ENCODE peak calls at places on chromosomes 3 and 15, in ten cellular contexts. P is cardiac muscle cell; E is Panc1; Z is A549; U is effector memory CD4-positive, alpha-beta T cell; Y is heart right ventricle; W is stomach; X is lung; O is heart left ventricle; Q is uterus. T is an unnamed sample. For H3K9me3, the result is how much of the 10 kb centered on the place peaks cover.

GRCh38 chr3:17605032-17605431 is 137.4 kb downstream of the TBC1D5 start:
- DNase-seq in O (no peak), Z (peak), X (no peak), Y (no peak), U (no peak), E (no peak), Q (no peak), W (no peak), P (peak), T (no peak)

GRCh38 chr3:147313513-147313912 is 92.8 kb downstream of the ZIC4 start:
- DNase-seq in O (no peak), Q (no peak), E (no peak), P (no peak), X (no peak), Y (no peak), Z (no peak), U (no peak), W (no peak), T (no peak)

GRCh38 chr3:153958635-153959320 is 162.4 kb upstream of the ARHGEF26 start:
- DNase-seq in Y (no peak), Q (no peak), O (no peak), E (no peak), W (no peak), U (no peak), Z (no peak), P (peak), X (no peak), T (no peak)

GRCh38 chr15:32687556-32687955 is 30.2 kb upstream of the GREM1 start:
- DNase-seq in E (no peak), Q (no peak), Z (peak), P (no peak), U (no peak), X (no peak), W (no peak), O (no peak), Y (no peak), T (no peak)

GRCh38 chr15:29270169-29270955 is 740 bp upstream of the NSMCE3 start:
- DNase-seq in E (no peak), Z (no peak), Q (no peak), Y (no peak), W (no peak), O (no peak), U (no peak), X (no peak), P (peak), T (no peak)

GRCh38 chr15:46854559-46854958 is 862.7 kb upstream of the SEMA6D start:
- DNase-seq in X (no peak), E (no peak), O (no peak), Q (no peak), U (no peak), W (no peak), Z (no peak), P (no peak), Y (no peak), T (no peak)

GRCh38 chr15:77181305-77182074 is 110.6 kb upstream of the TSPAN3 start:
- DNase-seq in Z (no peak), E (no peak), O (no peak), P (no peak), U (no peak), Q (no peak), W (no peak), Y (no peak), X (no peak), T (no peak)

GRCh38 chr3:126798521-126798920 is 94.5 kb downstream of the CHCHD6 start:
- DNase-seq in Q (no peak), U (no peak), Z (no peak), Y (no peak), O (no peak), E (no peak), P (no peak), W (no peak), X (no peak), T (no peak)

GRCh38 chr3:182682263-182683229 is 110.8 kb upstream of the ATP11B start:
- DNase-seq in W (peak), O (peak), E (no peak), Z (peak), Q (no peak), X (no peak), U (peak), Y (peak), P (peak), T (peak)

GRCh38 chr3:185353225-185353624 is 9.7 kb upstream of the MAP3K13 start:
- DNase-seq in W (no peak), U (no peak), Y (no peak), O (no peak), X (no peak), E (no peak), P (no peak), Z (no peak), Q (no peak), T (no peak)

GRCh38 chr3:99640214-99640851 is 1.9 kb downstream of the COL8A1 start:
- DNase-seq in P (no peak), W (no peak), Z (no peak), Y (no peak), Q (no peak), E (no peak), X (no peak), O (no peak), U (no peak), T (no peak)

GRCh38 chr3:151835751-151836550 is 22.0 kb downstream of the AADAC start:
- DNase-seq in P (peak), O (no peak), Y (no peak), Z (peak), E (no peak), U (no peak), W (no peak), X (no peak), Q (no peak), T (no peak)

GRCh38 chr3:41194701-41195100 is 4.6 kb upstream of the CTNNB1 start:
- DNase-seq in Q (no peak), Y (no peak), X (no peak), P (no peak), Z (no peak), E (no peak), U (no peak), O (no peak), W (no peak), T (no peak)

GRCh38 chr3:38353151-38353550 is 6.6 kb downstream of the XYLB start:
- DNase-seq in O (no peak), Z (no peak), U (no peak), W (no peak), Y (no peak), P (peak), X (no peak), Q (no peak), E (no peak), T (no peak)

GRCh38 chr3:172153335-172153861 is 114.0 kb downstream of the FNDC3B start:
- DNase-seq in Z (peak), E (peak), Y (peak), U (no peak), P (peak), Q (peak), W (peak), O (peak), X (peak), T (no peak)

GRCh38 chr3:33202581-33203457 is 15.8 kb downstream of the SUSD5 start:
- DNase-seq in O (no peak), Q (no peak), W (peak), X (no peak), Y (no peak), P (no peak), E (no peak), U (no peak), Z (no peak), T (no peak)

GRCh38 chr3:31550452-31551251 is 17.9 kb downstream of the STT3B start:
- DNase-seq in X (no peak), O (no peak), Q (no peak), Z (peak), Y (no peak), U (no peak), W (no peak), E (no peak), P (peak), T (no peak)

GRCh38 chr3:40593351-40593750 is 68.6 kb downstream of the ZNF621 start:
- DNase-seq in P (peak), U (no peak), X (no peak), Y (no peak), O (no peak), Z (no peak), Q (no peak), E (no peak), W (no peak), T (no peak)

GRCh38 chr3:25007974-25008658 is 419.9 kb upstream of the RARB start:
- DNase-seq in Y (no peak), O (no peak), X (no peak), E (no peak), U (no peak), Q (peak), P (peak), W (no peak), Z (no peak), T (no peak)

GRCh38 chr3:188594137-188594536 is 440.2 kb downstream of the LPP start:
- DNase-seq in Q (no peak), X (no peak), P (peak), W (no peak), E (no peak), O (no peak), Z (no peak), Y (no peak), U (no peak), T (no peak)

GRCh38 chr3:54827056-54827687 is 100.7 kb downstream of the LRTM1 start:
- DNase-seq in Z (no peak), Y (no peak), O (no peak), P (no peak), W (no peak), E (no peak), U (no peak), Q (no peak), X (no peak), T (no peak)

GRCh38 chr3:31693346-31693745 is 160.6 kb downstream of the STT3B start:
- DNase-seq in E (no peak), O (no peak), P (no peak), Q (no peak), U (no peak), Y (no peak), Z (no peak), X (no peak), W (no peak), T (no peak)

GRCh38 chr15:76905855-76906254 is 715 bp upstream of the SCAPER start:
- DNase-seq in O (peak), P (peak), Y (peak), X (no peak), Q (no peak), W (no peak), Z (no peak), U (no peak), E (no peak), T (no peak)

GRCh38 chr3:4350789-4351163 is 47.6 kb downstream of the SETMAR start:
- DNase-seq in Z (peak), U (peak), O (peak), Y (peak), E (peak), W (no peak), P (peak), X (no peak), Q (peak), T (peak)

GRCh38 chr15:68431792-68432401 is at the start of gene ITGA11:
- DNase-seq in E (no peak), P (peak), Z (peak), Y (peak), X (no peak), U (no peak), Q (peak), W (peak), O (peak), T (no peak)

GRCh38 chr15:39746176-39746575 is 36.5 kb downstream of the FSIP1 start:
- DNase-seq in Y (no peak), P (peak), X (no peak), Z (no peak), Q (no peak), W (no peak), O (no peak), E (no peak), U (no peak), T (no peak)

GRCh38 chr3:134651347-134652041 is 672 bp upstream of the KY start:
- DNase-seq in Z (no peak), E (no peak), W (peak), Y (peak), P (peak), Q (peak), X (no peak), O (peak), U (no peak), T (no peak)

GRCh38 chr3:13587442-13587841 is 38.5 kb downstream of the FBLN2 start:
- DNase-seq in P (no peak), Q (no peak), E (no peak), U (no peak), W (no peak), Z (no peak), O (no peak), X (no peak), Y (no peak), T (no peak)

GRCh38 chr15:96345560-96346389 is 15.3 kb downstream of the NR2F2 start:
- DNase-seq in E (no peak), Q (peak), O (peak), Z (peak), Y (peak), W (peak), X (peak), U (no peak), P (peak), T (no peak)

GRCh38 chr3:126983653-126984390 is 907 bp downstream of the PLXNA1 start:
- DNase-seq in P (peak), Z (no peak), E (no peak), O (no peak), Q (no peak), Y (no peak), W (no peak), X (no peak), U (peak), T (peak)

GRCh38 chr3:180680097-180680430 is 775 bp upstream of the CCDC39 start:
- DNase-seq in U (no peak), Q (no peak), P (peak), Z (peak), W (no peak), X (peak), Y (no peak), E (peak), O (no peak), T (no peak)

GRCh38 chr3:176510097-176510496 is 687.2 kb downstream of the TBL1XR1 start:
- DNase-seq in Y (no peak), P (no peak), W (no peak), E (no peak), O (no peak), Z (no peak), X (no peak), U (no peak), Q (no peak), T (no peak)

GRCh38 chr3:176513604-176514003 is 683.7 kb downstream of the TBL1XR1 start:
- DNase-seq in Y (no peak), Z (no peak), X (no peak), O (no peak), Q (no peak), U (no peak), E (no peak), W (no peak), P (peak), T (no peak)

GRCh38 chr3:176512037-176512436 is 685.2 kb downstream of the TBL1XR1 start:
- DNase-seq in P (no peak), W (no peak), Q (no peak), U (no peak), O (no peak), E (no peak), Y (no peak), X (no peak), Z (no peak), T (no peak)

DNA sequence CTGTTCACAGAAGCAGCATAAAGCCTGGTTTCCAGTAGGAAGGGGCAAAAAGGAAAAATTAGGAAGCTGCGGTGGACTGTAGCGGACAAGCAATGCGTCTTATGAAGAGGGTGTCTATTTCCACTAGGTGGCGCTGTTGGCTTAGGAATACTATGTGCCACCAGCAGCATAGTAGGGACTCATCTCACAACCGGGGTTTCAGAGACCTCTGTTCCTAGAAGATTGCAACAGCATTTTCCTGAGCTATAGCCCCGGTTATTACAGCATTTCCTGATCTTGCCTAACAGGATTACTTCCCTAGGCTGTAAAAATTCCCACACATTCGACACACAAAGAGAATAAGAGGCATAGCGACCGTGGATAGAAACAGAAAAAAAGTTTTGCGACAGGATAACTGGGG is 683.0 kb downstream of the TBL1XR1 start:
- DNase-seq in W (no peak), Z (peak), X (no peak), Y (peak), E (peak), U (no peak), P (peak), Q (no peak), O (peak), T (no peak)
- H3K9me3 ChIP-seq in W (under half), Z (under half), X (under half), Y (under half), E (under half), U (under half), P (under half), Q (under half), O (under half), T (under half)

GRCh38 chr15:24976932-24977331 is 22.1 kb downstream of the SNRPN start:
- DNase-seq in W (no peak), Y (no peak), X (no peak), P (no peak), Z (no peak), U (no peak), Q (no peak), O (no peak), E (no peak), T (no peak)
- H3K9me3 ChIP-seq in W (under half), Y (half or more), X (under half), P (under half), Z (under half), U (under half), Q (under half), O (under half), E (under half), T (under half)

GRCh38 chr3:177899275-177900067 is 636.8 kb upstream of the KCNMB2 start:
- DNase-seq in W (no peak), P (no peak), U (no peak), Z (no peak), Q (no peak), X (no peak), O (no peak), Y (no peak), E (no peak), T (no peak)

GRCh38 chr3:177898185-177898584 is 638.1 kb upstream of the KCNMB2 start:
- DNase-seq in W (no peak), X (no peak), O (no peak), Z (no peak), U (no peak), P (no peak), Y (no peak), E (no peak), Q (no peak), T (no peak)

GRCh38 chr3:177889158-177889557 is 647.1 kb upstream of the KCNMB2 start:
- DNase-seq in P (no peak), Q (no peak), X (no peak), E (no peak), U (no peak), Y (no peak), Z (no peak), O (no peak), W (no peak), T (no peak)

GRCh38 chr3:177893321-177893720 is 642.9 kb upstream of the KCNMB2 start:
- DNase-seq in Z (no peak), E (no peak), Q (no peak), W (no peak), X (no peak), O (no peak), P (no peak), U (no peak), Y (no peak), T (no peak)

GRCh38 chr3:177894021-177894690 is 642.1 kb upstream of the KCNMB2 start:
- DNase-seq in Q (no peak), W (no peak), X (no peak), Z (no peak), Y (no peak), U (no peak), E (no peak), O (no peak), P (no peak), T (no peak)
- H3K9me3 ChIP-seq in Q (under half), W (under half), X (under half), Z (under half), Y (under half), U (under half), E (under half), O (under half), P (under half), T (under half)

GRCh38 chr15:99619712-99620111 is 53.9 kb downstream of the MEF2A start:
- DNase-seq in Z (no peak), E (no peak), W (no peak), P (peak), O (no peak), U (no peak), Y (no peak), X (no peak), Q (no peak), T (no peak)
- H3K9me3 ChIP-seq in Z (under half), E (under half), W (under half), P (under half), O (under half), U (under half), Y (under half), X (under half), Q (under half), T (under half)

GRCh38 chr3:43013743-43014155 is 34.6 kb downstream of the GASK1A start:
- DNase-seq in Z (no peak), Q (no peak), O (no peak), W (no peak), E (no peak), X (no peak), U (no peak), Y (no peak), P (no peak), T (no peak)

GRCh38 chr3:43013256-43013655 is 34.1 kb downstream of the GASK1A start:
- DNase-seq in Q (no peak), P (no peak), O (no peak), Z (no peak), W (no peak), X (no peak), Y (no peak), U (no peak), E (no peak), T (no peak)

GRCh38 chr3:43015572-43016512 is 36.7 kb downstream of the GASK1A start:
- DNase-seq in W (no peak), Q (no peak), Z (no peak), O (no peak), Y (no peak), P (no peak), X (no peak), E (no peak), U (no peak), T (no peak)

GRCh38 chr3:43014990-43015389 is 35.9 kb downstream of the GASK1A start:
- DNase-seq in Y (no peak), P (no peak), Q (no peak), O (no peak), E (no peak), X (no peak), U (no peak), W (no peak), Z (no peak), T (no peak)

GRCh38 chr3:43014216-43014615 is 35.1 kb downstream of the GASK1A start:
- DNase-seq in Q (no peak), U (no peak), O (no peak), P (no peak), Y (no peak), E (no peak), Z (no peak), W (no peak), X (no peak), T (no peak)
- H3K9me3 ChIP-seq in Q (under half), U (under half), O (under half), P (under half), Y (under half), E (under half), Z (under half), W (under half), X (half or more), T (under half)

DNA sequence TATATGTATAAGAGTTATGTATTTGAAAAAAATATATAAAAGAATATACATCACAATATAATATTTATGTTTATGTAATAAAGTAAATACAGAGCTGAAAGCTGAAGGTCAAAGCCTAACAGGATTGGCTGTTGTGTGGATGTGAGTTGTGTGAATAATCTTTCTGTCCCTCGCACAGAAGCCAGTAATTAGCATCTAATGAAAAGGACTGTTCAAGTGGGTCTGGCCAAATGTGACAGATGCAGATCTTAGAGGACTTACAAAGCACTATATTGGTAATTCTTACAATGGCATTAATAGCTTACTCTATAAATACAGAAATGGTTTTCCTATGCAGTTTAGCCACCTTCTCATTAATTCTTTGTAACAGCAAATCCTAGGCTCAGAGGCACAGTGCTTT is 2.4 kb downstream of the MKRN3 start:
- DNase-seq in E (no peak), Y (no peak), Z (no peak), W (no peak), Q (no peak), U (no peak), X (no peak), O (no peak), P (no peak), T (no peak)
- H3K9me3 ChIP-seq in E (under half), Y (under half), Z (under half), W (under half), Q (under half), U (under half), X (under half), O (under half), P (under half), T (under half)